ENCODE peak calls at places on chromosomes 5 and 9, in five cellular contexts. One of them, this sample, is unnamed.

GRCh38 chr5:172405708-172406107 is 48.6 kb downstream of the SH3PXD2B start:
- DNase-seq in HepG2: no peak
- DNase-seq in H54: no peak
- DNase-seq in ovary: no peak
- DNase-seq in spleen: no peak
- DNase-seq in this sample: no peak

GRCh38 chr5:16934669-16935068 is 1.4 kb downstream of the MYO10 start:
- DNase-seq in HepG2: no peak
- DNase-seq in H54: no peak
- DNase-seq in ovary: no peak
- DNase-seq in spleen: no peak
- DNase-seq in this sample: no peak

GRCh38 chr5:111975133-111975532 is 218.1 kb upstream of the NREP start:
- DNase-seq in ovary: no peak
- DNase-seq in spleen: no peak
- DNase-seq in HepG2: no peak
- DNase-seq in H54: no peak
- DNase-seq in this sample: no peak

GRCh38 chr5:153907170-153907775 is 131.4 kb downstream of the FAM114A2 start:
- DNase-seq in HepG2: no peak
- DNase-seq in H54: no peak
- DNase-seq in ovary: no peak
- DNase-seq in spleen: no peak
- DNase-seq in this sample: no peak

GRCh38 chr9:93183663-93184438 is at the start of gene WNK2:
- DNase-seq in ovary: no peak
- DNase-seq in H54: no peak
- DNase-seq in spleen: no peak
- DNase-seq in HepG2: no peak
- DNase-seq in this sample: peak; percentile 52

GRCh38 chr5:113514263-113514590 is 733 bp downstream of the YTHDC2 start:
- DNase-seq in ovary: no peak
- DNase-seq in spleen: no peak
- DNase-seq in H54: no peak
- DNase-seq in HepG2: peak; percentile 17
- DNase-seq in this sample: no peak

GRCh38 chr5:9468070-9468388 is 77.8 kb downstream of the SEMA5A start:
- DNase-seq in spleen: no peak
- DNase-seq in ovary: no peak
- DNase-seq in HepG2: no peak
- DNase-seq in H54: peak; percentile 59
- DNase-seq in this sample: no peak

GRCh38 chr5:131999991-132000490 is 11.4 kb downstream of the ACSL6 start:
- DNase-seq in ovary: no peak
- DNase-seq in HepG2: no peak
- DNase-seq in H54: no peak
- DNase-seq in spleen: peak; percentile 41
- DNase-seq in this sample: peak; percentile 80

GRCh38 chr9:86349271-86349670 is 4.9 kb downstream of the TUT7 start:
- DNase-seq in H54: no peak
- DNase-seq in HepG2: no peak
- DNase-seq in spleen: no peak
- DNase-seq in ovary: no peak
- DNase-seq in this sample: no peak

This sample was measured in BE2C.